ENCODE peak calls at places on chromosome 5, in seven cellular contexts. Q, H, B, M, Y, C and A are unnamed samples. For H3K27me3, the result is how much of the 10 kb centered on the place peaks cover.

GRCh38 chr5:65394078-65394477 is 87.6 kb downstream of the ADAMTS6 start:
- DNase-seq in B (no peak), H (no peak), C (peak), Q (peak), M (peak), Y (peak), A (no peak)

GRCh38 chr5:179243333-179243732 is 101.9 kb downstream of the ADAMTS2 start:
- DNase-seq in M (peak), Q (no peak), B (no peak), Y (peak), C (peak), H (no peak), A (peak)

GRCh38 chr5:90558344-90559192 is at the start of gene ADGRV1:
- DNase-seq in M (peak), C (peak), H (peak), Y (peak), B (peak), Q (peak), A (peak)

GRCh38 chr5:73968729-73969128 is 342.7 kb downstream of the ARHGEF28 start:
- DNase-seq in Q (no peak), B (no peak), H (no peak), M (peak), Y (no peak), C (no peak), A (no peak)

GRCh38 chr5:64632251-64632650 is 58.1 kb upstream of the SHISAL2B start:
- DNase-seq in M (peak), Q (no peak), C (peak), H (no peak), Y (no peak), B (no peak), A (no peak)

GRCh38 chr5:67182406-67182805 is 14.2 kb downstream of the CD180 start:
- DNase-seq in Q (peak), B (peak), Y (peak), M (peak), C (peak), H (no peak), A (no peak)

GRCh38 chr5:102971693-102972293 is 148.1 kb downstream of the GIN1 start:
- DNase-seq in C (peak), Y (no peak), B (no peak), Q (peak), H (no peak), M (peak), A (peak)

GRCh38 chr5:135156715-135157404 is 122.8 kb upstream of the PITX1 start:
- DNase-seq in B (no peak), Y (no peak), C (no peak), H (no peak), M (no peak), Q (no peak), A (no peak)

GRCh38 chr5:82641362-82641988 is 363.3 kb upstream of the RPS23 start:
- DNase-seq in B (peak), Q (peak), C (peak), M (peak), Y (peak), H (no peak), A (peak)

GRCh38 chr5:5419291-5420210 is 2.9 kb upstream of the ICE1 start:
- DNase-seq in H (no peak), C (peak), M (peak), Y (no peak), B (peak), Q (peak), A (peak)

GRCh38 chr5:53537711-53538110 is 22.7 kb upstream of the NDUFS4 start:
- DNase-seq in Q (no peak), M (no peak), H (no peak), C (no peak), Y (no peak), B (no peak), A (no peak)

GRCh38 chr5:134468921-134469400 is 56.5 kb upstream of the JADE2 start:
- DNase-seq in Q (no peak), C (no peak), M (no peak), B (no peak), Y (no peak), H (no peak), A (no peak)

GRCh38 chr5:151825445-151825844 is 53.7 kb downstream of the G3BP1 start:
- DNase-seq in Y (no peak), H (no peak), B (peak), M (peak), C (peak), Q (peak), A (peak)

GRCh38 chr5:80184235-80185023 is 71.4 kb downstream of the SERINC5 start:
- DNase-seq in Y (no peak), C (no peak), Q (peak), H (no peak), B (peak), M (no peak), A (peak)

GRCh38 chr5:134111741-134112647 is 2.5 kb upstream of the TCF7 start:
- DNase-seq in M (peak), B (no peak), Y (no peak), H (no peak), Q (no peak), C (no peak), A (no peak)

GRCh38 chr5:108529381-108529780 is 147.5 kb upstream of the FBXL17 start:
- DNase-seq in M (peak), H (no peak), B (no peak), Y (no peak), Q (no peak), C (no peak), A (no peak)

GRCh38 chr5:172699999-172700685 is 59.1 kb downstream of the NEURL1B start:
- DNase-seq in B (no peak), M (no peak), C (no peak), Q (peak), H (peak), Y (no peak), A (no peak)

GRCh38 chr5:80961376-80962281 is 1.5 kb downstream of the RASGRF2 start:
- DNase-seq in Y (no peak), H (no peak), C (peak), B (no peak), M (peak), Q (peak), A (peak)

GRCh38 chr5:10352404-10353240 is 873 bp upstream of the MARCHF6 start:
- DNase-seq in M (peak), H (no peak), B (no peak), Q (peak), C (peak), Y (no peak), A (no peak)

GRCh38 chr5:106254784-106255183 is 1416.0 kb downstream of the EFNA5 start:
- DNase-seq in Q (no peak), C (no peak), H (no peak), M (no peak), Y (no peak), B (no peak), A (no peak)

GRCh38 chr5:150065886-150066285 is 20.5 kb downstream of the CSF1R start:
- DNase-seq in Y (peak), B (no peak), H (no peak), Q (no peak), M (peak), C (no peak), A (no peak)

GRCh38 chr5:35819656-35820055 is 37.0 kb upstream of the IL7R start:
- DNase-seq in C (no peak), B (no peak), Q (no peak), M (no peak), Y (no peak), H (no peak), A (peak)

GRCh38 chr5:38527475-38527874 is 29.0 kb downstream of the LIFR start:
- DNase-seq in B (no peak), M (no peak), Q (no peak), C (no peak), H (no peak), Y (no peak), A (no peak)

GRCh38 chr5:170896779-170897178 is 35.0 kb downstream of the RANBP17 start:
- DNase-seq in H (no peak), B (peak), Y (no peak), Q (peak), C (peak), M (peak), A (no peak)

GRCh38 chr5:6962256-6962655 is 249.0 kb downstream of the TENT4A start:
- DNase-seq in H (no peak), C (no peak), Y (no peak), B (no peak), Q (no peak), M (no peak), A (no peak)

GRCh38 chr5:172710695-172711094 is 60.3 kb downstream of the DUSP1 start:
- DNase-seq in Y (no peak), M (no peak), Q (no peak), H (no peak), C (peak), B (no peak), A (no peak)

GRCh38 chr5:109920736-109921135 is 231.0 kb downstream of the MAN2A1 start:
- DNase-seq in H (no peak), B (no peak), Y (no peak), Q (no peak), M (no peak), C (no peak), A (no peak)

GRCh38 chr5:106189121-106189809 is 1481.5 kb downstream of the EFNA5 start:
- DNase-seq in H (no peak), M (no peak), Y (no peak), Q (no peak), B (no peak), C (no peak), A (no peak)

GRCh38 chr5:1833264-1834021 is 32.2 kb downstream of the NDUFS6 start:
- DNase-seq in Q (no peak), M (no peak), Y (no peak), H (peak), C (no peak), B (no peak), A (no peak)

GRCh38 chr5:1834022-1834551 is 32.9 kb downstream of the NDUFS6 start:
- DNase-seq in Q (peak), C (no peak), H (peak), Y (no peak), M (no peak), B (no peak), A (no peak)

GRCh38 chr5:1836176-1836890 is 35.1 kb downstream of the NDUFS6 start:
- DNase-seq in M (no peak), Q (no peak), H (peak), Y (no peak), B (no peak), C (no peak), A (no peak)

GRCh38 chr5:1835431-1835830 is 34.2 kb downstream of the NDUFS6 start:
- DNase-seq in Q (no peak), C (no peak), B (no peak), H (no peak), Y (no peak), M (no peak), A (no peak)

GRCh38 chr5:1834721-1835425 is 33.7 kb downstream of the NDUFS6 start:
- DNase-seq in B (no peak), Y (no peak), H (no peak), M (no peak), C (no peak), Q (peak), A (no peak)
- H3K27ac ChIP-seq in B (no peak), Y (no peak), H (no peak), M (no peak), C (no peak), Q (no peak), A (no peak)

GRCh38 chr5:173777149-173777548 is 111.0 kb upstream of the CPEB4 start:
- DNase-seq in Y (no peak), Q (no peak), M (no peak), B (no peak), C (no peak), H (no peak), A (no peak)
- H3K27me3 ChIP-seq in Y (under half), Q (under half), M (under half), B (under half), C (under half), H (under half), A (under half)

DNA sequence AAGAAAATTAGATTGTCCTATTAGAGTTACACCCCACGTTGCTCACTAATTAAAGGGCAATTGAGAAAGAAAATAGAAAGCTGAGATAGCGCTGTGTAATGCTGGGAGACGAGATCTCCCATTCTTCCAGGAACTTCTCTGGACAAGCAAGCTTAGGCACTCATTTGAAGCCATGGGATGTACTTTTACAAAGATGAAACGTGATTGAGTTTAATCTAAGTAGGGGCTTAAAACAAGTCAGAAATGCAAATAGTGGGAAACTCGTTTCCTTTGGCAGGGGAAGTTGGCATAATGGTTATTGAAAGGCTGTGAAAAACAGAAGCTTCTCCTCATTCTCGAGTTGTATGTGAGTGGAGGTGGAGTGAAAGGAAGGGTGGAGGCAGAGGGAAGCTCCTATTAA is 3.7 kb downstream of the PRDM6 start:
- DNase-seq in H (no peak), Y (no peak), Q (peak), C (peak), B (no peak), M (peak), A (no peak)
- H3K4me3 ChIP-seq in H (no peak), Y (no peak), Q (no peak), C (peak), B (no peak), M (no peak), A (no peak)

GRCh38 chr5:119377066-119377465 is 21.2 kb downstream of the TNFAIP8 start:
- DNase-seq in M (no peak), B (no peak), Y (no peak), Q (no peak), C (no peak), H (no peak), A (no peak)
- H3K27ac ChIP-seq in M (no peak), B (no peak), Y (no peak), Q (no peak), C (no peak), H (no peak), A (no peak)

GRCh38 chr5:175867587-175868347 is 3.6 kb upstream of the CPLX2 start:
- DNase-seq in Y (no peak), B (no peak), H (no peak), M (no peak), C (no peak), Q (peak), A (peak)
- H3K27me3 ChIP-seq in Y (under half), B (under half), H (under half), M (under half), C (under half), Q (under half), A (under half)

GRCh38 chr5:148849461-148849860 is 23.1 kb downstream of the ADRB2 start:
- DNase-seq in Q (no peak), H (no peak), M (no peak), Y (no peak), C (no peak), B (no peak), A (peak)

GRCh38 chr5:148846930-148847329 is 20.5 kb downstream of the ADRB2 start:
- DNase-seq in M (peak), Q (no peak), B (no peak), H (no peak), Y (no peak), C (no peak), A (no peak)

GRCh38 chr5:148850836-148851235 is 24.4 kb downstream of the ADRB2 start:
- DNase-seq in Y (no peak), M (no peak), H (no peak), C (no peak), Q (no peak), B (no peak), A (no peak)

GRCh38 chr5:148844433-148845279 is 18.2 kb downstream of the ADRB2 start:
- DNase-seq in Q (no peak), C (no peak), Y (no peak), M (peak), B (no peak), H (no peak), A (no peak)

GRCh38 chr5:148848378-148849031 is 22.1 kb downstream of the ADRB2 start:
- DNase-seq in Q (no peak), H (no peak), B (no peak), C (no peak), M (no peak), Y (no peak), A (peak)
- H3K4me3 ChIP-seq in Q (no peak), H (no peak), B (no peak), C (no peak), M (no peak), Y (no peak), A (no peak)

DNA sequence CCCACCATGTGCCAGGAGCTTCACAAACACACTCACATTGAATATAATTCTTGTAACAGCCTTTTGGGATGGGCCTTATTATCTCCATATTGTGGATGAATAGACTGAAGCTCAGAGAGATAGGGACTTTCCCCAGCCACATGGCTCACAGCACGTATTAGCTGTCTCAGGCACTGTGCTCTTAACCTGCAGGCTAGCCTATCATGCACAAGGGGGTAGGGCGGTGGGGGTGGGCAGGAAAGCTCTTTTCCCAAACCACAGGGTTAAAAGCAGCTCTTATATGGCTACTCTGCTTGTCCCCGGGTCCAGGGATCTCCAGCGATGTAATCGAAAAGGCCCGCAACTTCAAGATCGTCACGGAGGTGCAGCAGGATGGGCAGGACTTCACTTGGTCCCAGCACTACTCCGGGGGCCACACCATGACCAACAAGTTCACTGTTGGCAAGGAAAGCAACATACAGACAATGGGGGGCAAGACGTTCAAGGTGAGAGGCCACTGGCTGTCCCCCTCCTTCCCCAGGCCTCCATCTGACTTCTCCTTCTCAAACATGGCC is 2.6 kb downstream of the FABP6 start:
- DNase-seq in B (no peak), H (no peak), M (peak), Y (no peak), C (no peak), Q (no peak), A (no peak)
- H3K27ac ChIP-seq in B (no peak), H (no peak), M (no peak), Y (no peak), C (no peak), Q (no peak), A (no peak)